ENCODE peak calls at places on chromosomes 3 and 15, in nine cellular contexts. One of them, this sample, is unnamed.

GRCh38 chr3:46209053-46209452 is 940 bp upstream of the CCR1 start:
- DNase-seq in MV-4-11: no peak
- DNase-seq in NCI-H460: no peak
- DNase-seq in WTC11: no peak
- DNase-seq in mucosa of descending colon: no peak
- DNase-seq in NCI-H524 treated with DMSO at 0.1 percent for 48 hours: no peak
- DNase-seq in NCI-H1417: no peak
- DNase-seq in GM20000: no peak
- DNase-seq in mucosa of gallbladder: no peak
- DNase-seq in this sample: no peak

GRCh38 chr3:196689941-196690660 is 21.9 kb downstream of the CEP19 start:
- DNase-seq in MV-4-11: no peak
- DNase-seq in NCI-H460: no peak
- DNase-seq in WTC11: no peak
- DNase-seq in mucosa of descending colon: no peak
- DNase-seq in NCI-H524 treated with DMSO at 0.1 percent for 48 hours: no peak
- DNase-seq in NCI-H1417: no peak
- DNase-seq in GM20000: no peak
- DNase-seq in mucosa of gallbladder: no peak
- DNase-seq in this sample: no peak

GRCh38 chr3:89699229-89699628 is 591.8 kb downstream of the EPHA3 start:
- DNase-seq in MV-4-11: no peak
- DNase-seq in NCI-H460: no peak
- DNase-seq in WTC11: no peak
- DNase-seq in mucosa of descending colon: peak
- DNase-seq in NCI-H524 treated with DMSO at 0.1 percent for 48 hours: no peak
- DNase-seq in NCI-H1417: no peak
- DNase-seq in GM20000: no peak
- DNase-seq in mucosa of gallbladder: no peak
- DNase-seq in this sample: no peak

GRCh38 chr15:88243895-88244787 is 12.4 kb downstream of the NTRK3 start:
- DNase-seq in MV-4-11: no peak
- DNase-seq in NCI-H460: peak
- DNase-seq in WTC11: peak
- DNase-seq in mucosa of descending colon: peak
- DNase-seq in NCI-H524 treated with DMSO at 0.1 percent for 48 hours: peak
- DNase-seq in NCI-H1417: peak
- DNase-seq in GM20000: peak
- DNase-seq in mucosa of gallbladder: no peak
- DNase-seq in this sample: peak

GRCh38 chr15:79458491-79458890 is 26.4 kb downstream of the MINAR1 start:
- DNase-seq in MV-4-11: no peak
- DNase-seq in NCI-H460: no peak
- DNase-seq in WTC11: no peak
- DNase-seq in mucosa of descending colon: no peak
- DNase-seq in NCI-H524 treated with DMSO at 0.1 percent for 48 hours: no peak
- DNase-seq in NCI-H1417: no peak
- DNase-seq in GM20000: no peak
- DNase-seq in mucosa of gallbladder: no peak
- DNase-seq in this sample: no peak

GRCh38 chr3:47034868-47035489 is 55.5 kb downstream of the NBEAL2 start:
- DNase-seq in MV-4-11: no peak
- DNase-seq in NCI-H460: no peak
- DNase-seq in WTC11: no peak
- DNase-seq in mucosa of descending colon: no peak
- DNase-seq in NCI-H524 treated with DMSO at 0.1 percent for 48 hours: no peak
- DNase-seq in NCI-H1417: no peak
- DNase-seq in GM20000: no peak
- DNase-seq in mucosa of gallbladder: no peak
- DNase-seq in this sample: no peak

GRCh38 chr3:175020101-175020500 is 161.0 kb downstream of the NAALADL2 start:
- DNase-seq in MV-4-11: no peak
- DNase-seq in NCI-H460: no peak
- DNase-seq in WTC11: no peak
- DNase-seq in mucosa of descending colon: no peak
- DNase-seq in NCI-H524 treated with DMSO at 0.1 percent for 48 hours: no peak
- DNase-seq in NCI-H1417: no peak
- DNase-seq in GM20000: no peak
- DNase-seq in mucosa of gallbladder: no peak
- DNase-seq in this sample: no peak

GRCh38 chr15:37682304-37682703 is 252.1 kb upstream of the TMCO5A start:
- DNase-seq in MV-4-11: no peak
- DNase-seq in NCI-H460: no peak
- DNase-seq in WTC11: no peak
- DNase-seq in mucosa of descending colon: no peak
- DNase-seq in NCI-H524 treated with DMSO at 0.1 percent for 48 hours: no peak
- DNase-seq in NCI-H1417: no peak
- DNase-seq in GM20000: no peak
- DNase-seq in mucosa of gallbladder: no peak
- DNase-seq in this sample: no peak

GRCh38 chr3:48400824-48401433 is 28.9 kb downstream of the FBXW12 start:
- DNase-seq in MV-4-11: peak
- DNase-seq in NCI-H460: peak
- DNase-seq in WTC11: peak
- DNase-seq in mucosa of descending colon: peak
- DNase-seq in NCI-H524 treated with DMSO at 0.1 percent for 48 hours: no peak
- DNase-seq in NCI-H1417: peak
- DNase-seq in GM20000: peak
- DNase-seq in mucosa of gallbladder: peak
- DNase-seq in this sample: peak

GRCh38 chr15:41882689-41883483 is 11.0 kb downstream of the SPTBN5 start:
- DNase-seq in MV-4-11: peak
- DNase-seq in NCI-H460: no peak
- DNase-seq in WTC11: no peak
- DNase-seq in mucosa of descending colon: no peak
- DNase-seq in NCI-H524 treated with DMSO at 0.1 percent for 48 hours: no peak
- DNase-seq in NCI-H1417: no peak
- DNase-seq in GM20000: no peak
- DNase-seq in mucosa of gallbladder: no peak
- DNase-seq in this sample: no peak

GRCh38 chr3:180184806-180185205 is 148.1 kb upstream of the PEX5L start:
- DNase-seq in MV-4-11: peak
- DNase-seq in NCI-H460: no peak
- DNase-seq in WTC11: no peak
- DNase-seq in mucosa of descending colon: no peak
- DNase-seq in NCI-H524 treated with DMSO at 0.1 percent for 48 hours: no peak
- DNase-seq in NCI-H1417: no peak
- DNase-seq in GM20000: no peak
- DNase-seq in mucosa of gallbladder: no peak
- DNase-seq in this sample: no peak

GRCh38 chr3:69181592-69182211 is 59.3 kb upstream of the LMOD3 start:
- DNase-seq in MV-4-11: peak
- DNase-seq in NCI-H460: no peak
- DNase-seq in WTC11: no peak
- DNase-seq in mucosa of descending colon: no peak
- DNase-seq in NCI-H524 treated with DMSO at 0.1 percent for 48 hours: no peak
- DNase-seq in NCI-H1417: no peak
- DNase-seq in GM20000: no peak
- DNase-seq in mucosa of gallbladder: peak
- DNase-seq in this sample: no peak

GRCh38 chr3:195063596-195064193 is 207.3 kb downstream of the XXYLT1 start:
- DNase-seq in MV-4-11: peak
- DNase-seq in NCI-H460: no peak
- DNase-seq in WTC11: no peak
- DNase-seq in mucosa of descending colon: peak
- DNase-seq in NCI-H524 treated with DMSO at 0.1 percent for 48 hours: no peak
- DNase-seq in NCI-H1417: no peak
- DNase-seq in GM20000: no peak
- DNase-seq in mucosa of gallbladder: no peak
- DNase-seq in this sample: no peak

GRCh38 chr3:108546249-108546648 is 35.9 kb upstream of the MYH15 start:
- DNase-seq in MV-4-11: no peak
- DNase-seq in NCI-H460: no peak
- DNase-seq in WTC11: no peak
- DNase-seq in mucosa of descending colon: no peak
- DNase-seq in NCI-H524 treated with DMSO at 0.1 percent for 48 hours: peak
- DNase-seq in NCI-H1417: no peak
- DNase-seq in GM20000: no peak
- DNase-seq in mucosa of gallbladder: no peak
- DNase-seq in this sample: no peak

GRCh38 chr3:46934508-46935167 is 41.9 kb downstream of the CCDC12 start:
- DNase-seq in MV-4-11: no peak
- DNase-seq in NCI-H460: no peak
- DNase-seq in WTC11: no peak
- DNase-seq in mucosa of descending colon: no peak
- DNase-seq in NCI-H524 treated with DMSO at 0.1 percent for 48 hours: no peak
- DNase-seq in NCI-H1417: no peak
- DNase-seq in GM20000: no peak
- DNase-seq in mucosa of gallbladder: no peak
- DNase-seq in this sample: no peak

GRCh38 chr3:168040624-168041208 is 55.0 kb downstream of the GOLIM4 start:
- DNase-seq in MV-4-11: peak
- DNase-seq in NCI-H460: peak
- DNase-seq in WTC11: peak
- DNase-seq in mucosa of descending colon: no peak
- DNase-seq in NCI-H524 treated with DMSO at 0.1 percent for 48 hours: no peak
- DNase-seq in NCI-H1417: peak
- DNase-seq in GM20000: peak
- DNase-seq in mucosa of gallbladder: no peak
- DNase-seq in this sample: no peak

GRCh38 chr15:101583284-101583683 is 68.9 kb downstream of the TM2D3 start:
- DNase-seq in MV-4-11: no peak
- DNase-seq in NCI-H460: no peak
- DNase-seq in WTC11: no peak
- DNase-seq in mucosa of descending colon: no peak
- DNase-seq in NCI-H524 treated with DMSO at 0.1 percent for 48 hours: no peak
- DNase-seq in NCI-H1417: no peak
- DNase-seq in GM20000: no peak
- DNase-seq in mucosa of gallbladder: no peak
- DNase-seq in this sample: no peak

GRCh38 chr3:175149675-175150074 is 290.5 kb downstream of the NAALADL2 start:
- DNase-seq in MV-4-11: no peak
- DNase-seq in NCI-H460: no peak
- DNase-seq in WTC11: no peak
- DNase-seq in mucosa of descending colon: peak
- DNase-seq in NCI-H524 treated with DMSO at 0.1 percent for 48 hours: peak
- DNase-seq in NCI-H1417: peak
- DNase-seq in GM20000: no peak
- DNase-seq in mucosa of gallbladder: peak
- DNase-seq in this sample: no peak

GRCh38 chr15:93418566-93418965 is 329.6 kb upstream of the RGMA start:
- DNase-seq in MV-4-11: no peak
- DNase-seq in NCI-H460: no peak
- DNase-seq in WTC11: no peak
- DNase-seq in mucosa of descending colon: no peak
- DNase-seq in NCI-H524 treated with DMSO at 0.1 percent for 48 hours: peak
- DNase-seq in NCI-H1417: no peak
- DNase-seq in GM20000: no peak
- DNase-seq in mucosa of gallbladder: no peak
- DNase-seq in this sample: no peak

This sample was measured in GM12864.